ENCODE peak calls at places on chromosomes 13 and 19, in ten cellular contexts. I, P, F, S, G, L, E, B, M and D are unnamed samples.
A peak's percentile ranks its signal among the peaks of the same experiment; 100 is the strongest.

GRCh38 chr13:23461544-23461943 is 28.0 kb upstream of the SACS start:
- DNase-seq in I (no peak), P (no peak), F (no peak), S (no peak), G (no peak), L (no peak), E (no peak), B (no peak), M (no peak), D (no peak)

GRCh38 chr19:3451451-3451866 is 28.9 kb downstream of the SMIM24 start:
- DNase-seq in I (no peak), P (no peak), F (no peak), S (peak; percentile 77), G (no peak), L (no peak), E (no peak), B (no peak), M (no peak), D (no peak)

GRCh38 chr13:56713656-56714055 is 427.1 kb upstream of the PRR20A start:
- DNase-seq in I (no peak), P (no peak), F (no peak), S (no peak), G (no peak), L (no peak), E (no peak), B (no peak), M (no peak), D (no peak)

GRCh38 chr13:45850020-45850613 is 1.4 kb downstream of the SIAH3 start:
- DNase-seq in I (no peak), P (no peak), F (no peak), S (no peak), G (no peak), L (no peak), E (no peak), B (no peak), M (peak; percentile 45), D (no peak)

GRCh38 chr19:10894911-10895213 is 23.5 kb downstream of the CARM1 start:
- DNase-seq in I (no peak), P (no peak), F (no peak), S (no peak), G (no peak), L (no peak), E (no peak), B (no peak), M (no peak), D (no peak)

GRCh38 chr13:113656831-113657671 is 947 bp downstream of the ATP4B start:
- DNase-seq in I (no peak), P (no peak), F (no peak), S (peak; percentile 9), G (no peak), L (no peak), E (no peak), B (no peak), M (no peak), D (no peak)

GRCh38 chr19:33393286-33394005 is 19.9 kb downstream of the CEBPG start:
- DNase-seq in I (no peak), P (no peak), F (no peak), S (no peak), G (no peak), L (no peak), E (no peak), B (no peak), M (peak; percentile 35), D (no peak)

GRCh38 chr13:25803626-25804025 is 248.2 kb downstream of the SHISA2 start:
- DNase-seq in I (no peak), P (no peak), F (no peak), S (no peak), G (no peak), L (no peak), E (no peak), B (no peak), M (no peak), D (no peak)

GRCh38 chr19:46499692-46500091 is 4.0 kb upstream of the PNMA8B start:
- DNase-seq in I (no peak), P (no peak), F (no peak), S (no peak), G (no peak), L (no peak), E (no peak), B (peak; percentile 59), M (peak; percentile 1), D (no peak)

GRCh38 chr19:51359294-51359693 is 6.9 kb downstream of the ETFB start:
- DNase-seq in I (peak; percentile 46), P (no peak), F (no peak), S (no peak), G (no peak), L (peak; percentile 85), E (no peak), B (no peak), M (no peak), D (no peak)

GRCh38 chr13:54184576-54184975 is 1156.0 kb downstream of the OLFM4 start:
- DNase-seq in I (no peak), P (no peak), F (no peak), S (no peak), G (no peak), L (no peak), E (no peak), B (no peak), M (no peak), D (no peak)

GRCh38 chr13:54989418-54989817 is 1960.8 kb downstream of the OLFM4 start:
- DNase-seq in I (no peak), P (no peak), F (no peak), S (no peak), G (no peak), L (no peak), E (no peak), B (peak; percentile 17), M (no peak), D (no peak)

GRCh38 chr19:30320916-30321315 is 51.3 kb upstream of the ZNF536 start:
- DNase-seq in I (no peak), P (no peak), F (no peak), S (no peak), G (no peak), L (no peak), E (no peak), B (no peak), M (no peak), D (no peak)

GRCh38 chr13:66943530-66943929 is 286.6 kb downstream of the PCDH9 start:
- DNase-seq in I (no peak), P (no peak), F (no peak), S (no peak), G (no peak), L (no peak), E (no peak), B (no peak), M (no peak), D (no peak)

GRCh38 chr13:76936736-76937135 is 11.6 kb upstream of the ACOD1 start:
- DNase-seq in I (no peak), P (no peak), F (no peak), S (no peak), G (no peak), L (peak; percentile 48), E (no peak), B (no peak), M (no peak), D (no peak)

GRCh38 chr19:3881272-3882040 is 971 bp downstream of the ATCAY start:
- DNase-seq in I (no peak), P (no peak), F (no peak), S (no peak), G (no peak), L (no peak), E (no peak), B (peak; percentile 70), M (peak; percentile 52), D (no peak)

GRCh38 chr19:4052114-4052992 is 14.3 kb downstream of the ZBTB7A start:
- DNase-seq in I (no peak), P (no peak), F (no peak), S (peak; percentile 93), G (no peak), L (peak; percentile 68), E (peak; percentile 32), B (no peak), M (no peak), D (no peak)

GRCh38 chr19:19570561-19570960 is 32.5 kb downstream of the CILP2 start:
- DNase-seq in I (no peak), P (no peak), F (no peak), S (no peak), G (no peak), L (no peak), E (no peak), B (no peak), M (no peak), D (no peak)

GRCh38 chr19:4971424-4971793 is 2.5 kb downstream of the KDM4B start:
- DNase-seq in I (no peak), P (no peak), F (peak; percentile 62), S (peak; percentile 70), G (no peak), L (peak; percentile 17), E (no peak), B (no peak), M (no peak), D (no peak)

GRCh38 chr19:49335071-49335783 is at the start of gene CD37:
- DNase-seq in I (no peak), P (no peak), F (peak; percentile 78), S (no peak), G (no peak), L (no peak), E (no peak), B (peak; percentile 80), M (no peak), D (no peak)

GRCh38 chr13:26540319-26540718 is 17.2 kb upstream of the WASF3 start:
- DNase-seq in I (no peak), P (no peak), F (no peak), S (no peak), G (no peak), L (no peak), E (no peak), B (no peak), M (no peak), D (peak; percentile 57)

GRCh38 chr19:29714371-29714952 is 599 bp downstream of the C19orf12 start:
- DNase-seq in I (no peak), P (no peak), F (no peak), S (no peak), G (no peak), L (no peak), E (no peak), B (peak; percentile 56), M (no peak), D (no peak)

GRCh38 chr13:62626771-62627170 is 1211.1 kb upstream of the PCDH20 start:
- DNase-seq in I (no peak), P (no peak), F (peak; percentile 20), S (no peak), G (no peak), L (no peak), E (no peak), B (peak; percentile 31), M (peak; percentile 30), D (no peak)

GRCh38 chr19:4811328-4812131 is 20.0 kb downstream of the TICAM1 start:
- DNase-seq in I (no peak), P (peak; percentile 97), F (peak; percentile 84), S (peak; percentile 77), G (peak; percentile 77), L (peak; percentile 74), E (peak; percentile 54), B (peak; percentile 95), M (peak; percentile 72), D (no peak)

GRCh38 chr19:21587117-21587461 is 81.7 kb downstream of the ZNF429 start:
- DNase-seq in I (no peak), P (no peak), F (no peak), S (no peak), G (no peak), L (no peak), E (no peak), B (peak; percentile 93), M (no peak), D (no peak)

GRCh38 chr13:109712187-109712601 is 74.2 kb downstream of the IRS2 start:
- DNase-seq in I (no peak), P (no peak), F (no peak), S (no peak), G (no peak), L (no peak), E (no peak), B (no peak), M (peak; percentile 45), D (no peak)

GRCh38 chr19:8973501-8974091 is 36.6 kb downstream of the MUC16 start:
- DNase-seq in I (no peak), P (no peak), F (no peak), S (no peak), G (no peak), L (peak; percentile 9), E (no peak), B (peak; percentile 68), M (peak; percentile 68), D (no peak)

GRCh38 chr19:49441210-49441959 is at the start of gene SLC17A7:
- DNase-seq in I (no peak), P (no peak), F (peak; percentile 72), S (no peak), G (no peak), L (no peak), E (no peak), B (no peak), M (peak; percentile 86), D (no peak)